ENCODE peak calls at places on chromosomes 2 and 18, in four cellular contexts. Z is SK-N-SH, I is brain microvascular endothelial cell, L is HL-60. E is an unnamed sample.

GRCh38 chr18:906416-907170 is 1.9 kb downstream of the ADCYAP1 start:
- DNase-seq in L (no peak), I (no peak), Z (peak; percentile 23), E (no peak)

GRCh38 chr18:73945130-73945792 is 202.4 kb downstream of the FBXO15 start:
- DNase-seq in Z (no peak), I (no peak), L (no peak), E (no peak)

GRCh38 chr2:101367508-101367907 is 19.8 kb downstream of the CREG2 start:
- DNase-seq in Z (no peak), L (no peak), I (no peak), E (no peak)

GRCh38 chr18:78679061-78679460 is 300.6 kb upstream of the SALL3 start:
- DNase-seq in I (no peak), L (no peak), Z (peak; percentile 41), E (no peak)

GRCh38 chr18:59232309-59233016 is 12.5 kb downstream of the GRP start:
- DNase-seq in L (no peak), I (no peak), Z (no peak), E (no peak)

GRCh38 chr18:6920099-6920955 is 190.8 kb downstream of the ARHGAP28 start:
- DNase-seq in L (peak; percentile 2), Z (peak; percentile 67), I (peak; percentile 86), E (no peak)

GRCh38 chr2:241996100-241996499 is 126.6 kb downstream of the RTP5 start:
- DNase-seq in Z (no peak), I (no peak), L (no peak), E (no peak)

GRCh38 chr2:56230171-56230570 is 46.4 kb downstream of the CCDC85A start:
- DNase-seq in Z (no peak), L (no peak), I (no peak), E (no peak)

GRCh38 chr2:215528555-215528954 is 92.7 kb upstream of the FN1 start:
- DNase-seq in I (peak; percentile 99), L (no peak), Z (no peak), E (peak; percentile 8)

GRCh38 chr2:189698020-189698887 is 23.8 kb downstream of the ANKAR start:
- DNase-seq in Z (peak; percentile 26), L (no peak), I (peak; percentile 55), E (peak; percentile 33)

GRCh38 chr2:86783615-86784339 is 6.9 kb downstream of the CD8A start:
- DNase-seq in I (no peak), Z (no peak), L (no peak), E (no peak)

GRCh38 chr2:233081232-233081730 is 21.1 kb downstream of the INPP5D start:
- DNase-seq in I (no peak), Z (no peak), L (no peak), E (no peak)

GRCh38 chr2:53913721-53914120 is 54.0 kb upstream of the GPR75 start:
- DNase-seq in I (peak; percentile 29), Z (no peak), L (peak; percentile 7), E (no peak)

GRCh38 chr2:27117995-27118524 is 868 bp downstream of the CGREF1 start:
- DNase-seq in Z (peak; percentile 52), I (no peak), L (no peak), E (no peak)

GRCh38 chr2:173240083-173240482 is 114.6 kb upstream of the CDCA7 start:
- DNase-seq in L (no peak), Z (no peak), I (no peak), E (no peak)

GRCh38 chr2:143939976-143940375 is 579.9 kb downstream of the ZEB2 start:
- DNase-seq in I (no peak), L (no peak), Z (no peak), E (no peak)

GRCh38 chr2:241349941-241350340 is 6.1 kb upstream of the FARP2 start:
- DNase-seq in L (no peak), I (no peak), Z (no peak), E (no peak)

GRCh38 chr2:2104331-2104730 is 226.7 kb downstream of the MYT1L start:
- DNase-seq in I (no peak), L (no peak), Z (no peak), E (no peak)

DNA sequence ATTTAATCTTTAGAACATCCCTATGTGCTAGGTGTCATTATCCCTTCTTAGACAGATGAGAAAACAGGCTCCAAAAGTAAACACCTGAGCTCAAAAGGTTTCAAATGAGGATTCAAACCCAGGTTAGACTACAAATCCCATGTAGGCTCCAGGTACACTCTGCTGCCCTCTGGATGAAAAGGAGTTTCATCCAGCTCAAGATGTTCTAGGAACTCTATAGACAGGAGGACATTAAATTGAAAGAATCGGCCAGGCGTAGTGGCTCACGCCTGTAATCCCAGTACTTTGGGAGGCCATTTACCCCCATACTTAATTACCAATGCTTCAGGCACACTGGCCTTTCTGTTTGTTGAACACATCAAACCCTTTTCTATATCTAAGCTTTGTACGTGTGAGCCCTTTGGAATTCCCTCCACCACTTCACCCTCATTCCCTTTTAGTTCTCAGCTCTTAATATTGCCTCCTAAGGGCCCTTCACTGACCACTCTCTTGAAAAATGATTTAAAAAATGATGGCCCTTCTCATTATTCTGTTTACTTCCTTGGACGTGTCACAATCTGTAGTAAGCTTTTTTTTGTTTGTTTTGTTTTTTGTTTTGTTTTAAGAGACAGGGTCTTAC is 10.7 kb downstream of the SLC25A12 start:
- DNase-seq in Z (no peak), L (no peak), I (no peak), E (no peak)
- TF ChIP-seq CTCF in Z (no peak), L (no peak), I (no peak), E (no peak)

DNA sequence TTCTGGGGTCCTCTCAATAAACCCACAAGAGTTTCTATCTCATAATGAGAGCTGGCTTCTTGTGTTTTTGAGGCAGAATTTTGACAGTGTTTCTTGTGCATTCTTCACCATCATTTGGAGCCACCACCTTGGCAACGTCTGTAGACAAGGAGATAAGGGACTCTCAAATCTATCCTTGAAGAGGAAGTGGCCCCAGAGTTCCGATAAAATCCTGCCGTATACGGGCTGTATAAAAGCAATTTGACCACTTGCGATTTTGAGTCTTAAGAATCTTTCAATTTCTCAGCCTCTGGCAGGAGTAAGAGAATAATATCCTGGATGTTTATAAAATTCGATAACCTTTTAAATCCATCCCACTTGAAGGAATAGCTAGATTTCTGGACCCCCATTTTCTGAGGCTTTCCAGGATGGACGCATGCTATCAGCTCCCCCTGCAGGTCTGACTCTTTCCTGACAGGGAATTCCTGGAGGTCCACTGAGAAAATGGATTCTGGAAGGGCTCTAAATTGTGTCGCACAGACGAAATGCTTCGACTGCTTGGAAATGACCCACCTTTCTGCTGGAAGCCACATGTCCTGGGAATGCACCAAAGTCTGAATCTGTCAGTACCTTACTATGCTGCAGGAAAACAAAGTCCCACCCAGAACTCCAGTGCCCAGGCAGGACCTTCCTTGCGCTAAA is 54.1 kb downstream of the E2F6 start:
- DNase-seq in I (peak; percentile 43), L (no peak), Z (peak; percentile 85), E (no peak)
- H3K4me3 ChIP-seq in I (no peak overlapping the region), L (peak overlapping the region; percentile 11), Z (peak overlapping the region; percentile 49), E (peak overlapping the region; percentile 67)

GRCh38 chr2:201262718-201263117 is 2.4 kb downstream of the CASP8 start:
- DNase-seq in Z (no peak), I (no peak), L (no peak), E (no peak)

GRCh38 chr2:201260302-201260800 is at the start of gene CASP8:
- DNase-seq in L (peak; percentile 89), Z (no peak), I (peak; percentile 32), E (no peak)

GRCh38 chr2:201259216-201259615 is 1.1 kb upstream of the CASP8 start:
- DNase-seq in I (no peak), Z (no peak), L (no peak), E (no peak)

GRCh38 chr2:201261911-201262310 is 1.6 kb downstream of the CASP8 start:
- DNase-seq in Z (no peak), L (no peak), I (no peak), E (no peak)

GRCh38 chr2:201261471-201261870 is 1.1 kb downstream of the CASP8 start:
- DNase-seq in I (no peak), Z (no peak), L (no peak), E (no peak)
- TF ChIP-seq CTCF in I (no peak), Z (no peak), L (no peak), E (no peak)

GRCh38 chr2:231662028-231662810 is 46.1 kb upstream of the PTMA start:
- DNase-seq in L (peak; percentile 98), Z (peak; percentile 38), I (peak; percentile 89), E (peak; percentile 65)
- H3K4me3 ChIP-seq in L (peak overlapping the region; percentile 15), Z (no peak overlapping the region), I (peak overlapping the region; percentile 33), E (peak overlapping the region; percentile 68)

E was measured in thoracic aorta.